ENCODE peak calls at places on chromosome 4, in five cellular contexts. E is GM12878, V is GM12891, W is K562, G is H1. S is an unnamed sample.

GRCh38 chr4:31791666-31792065 is 1071.5 kb downstream of the PCDH7 start:
- DNase-seq in E (no peak), V (no peak), W (no peak), G (no peak), S (no peak)

GRCh38 chr4:185304944-185305690 is 90.6 kb downstream of the LRP2BP start:
- DNase-seq in E (peak), V (peak), W (peak), G (peak), S (no peak)

GRCh38 chr4:120829113-120829831 is 93.3 kb downstream of the PRDM5 start:
- DNase-seq in E (no peak), V (no peak), W (no peak), G (no peak), S (no peak)

GRCh38 chr4:82402196-82402775 is 28.0 kb downstream of the HNRNPDL start:
- DNase-seq in E (no peak), V (no peak), W (no peak), G (no peak), S (no peak)

GRCh38 chr4:145153181-145153903 is 27.0 kb downstream of the OTUD4 start:
- DNase-seq in E (no peak), V (no peak), W (no peak), G (no peak), S (no peak)

GRCh38 chr4:3688018-3688998 is 77.9 kb upstream of the ADRA2C start:
- DNase-seq in E (no peak), V (no peak), W (peak), G (no peak), S (no peak)

GRCh38 chr4:151727365-151727764 is 33.4 kb downstream of the GATB start:
- DNase-seq in E (no peak), V (no peak), W (no peak), G (no peak), S (no peak)

GRCh38 chr4:6121941-6122340 is 78.4 kb downstream of the JAKMIP1 start:
- DNase-seq in E (no peak), V (no peak), W (no peak), G (no peak), S (no peak)

GRCh38 chr4:87044511-87045369 is 109.9 kb downstream of the AFF1 start:
- DNase-seq in E (no peak), V (no peak), W (peak), G (no peak), S (no peak)

GRCh38 chr4:77433102-77433733 is 172.4 kb upstream of the CXCL13 start:
- DNase-seq in E (peak), V (peak), W (peak), G (no peak), S (peak)

GRCh38 chr4:5165419-5166369 is 114.4 kb downstream of the STK32B start:
- DNase-seq in E (no peak), V (no peak), W (no peak), G (no peak), S (no peak)

GRCh38 chr4:161894493-161895167 is 269.2 kb downstream of the FSTL5 start:
- DNase-seq in E (no peak), V (no peak), W (no peak), G (no peak), S (no peak)

GRCh38 chr4:40473578-40474388 is 138.7 kb downstream of the CHRNA9 start:
- DNase-seq in E (peak), V (no peak), W (no peak), G (no peak), S (no peak)

GRCh38 chr4:48653217-48654014 is 126.7 kb downstream of the FRYL start:
- DNase-seq in E (no peak), V (no peak), W (peak), G (no peak), S (no peak)

GRCh38 chr4:148353571-148353970 is 88.6 kb downstream of the NR3C2 start:
- DNase-seq in E (no peak), V (no peak), W (no peak), G (no peak), S (no peak)

GRCh38 chr4:109989044-109989443 is 76.4 kb downstream of the EGF start:
- DNase-seq in E (no peak), V (no peak), W (peak), G (no peak), S (no peak)

GRCh38 chr4:15004701-15005301 is 2.5 kb downstream of the CPEB2 start:
- DNase-seq in E (no peak), V (peak), W (peak), G (no peak), S (peak)

GRCh38 chr4:169252339-169253086 is 18.2 kb downstream of the SH3RF1 start:
- DNase-seq in E (no peak), V (no peak), W (no peak), G (no peak), S (no peak)

GRCh38 chr4:78721739-78722138 is 54.4 kb upstream of the BMP2K start:
- DNase-seq in E (no peak), V (no peak), W (no peak), G (no peak), S (no peak)

GRCh38 chr4:82431026-82431745 is 796 bp downstream of the ENOPH1 start:
- DNase-seq in E (no peak), V (peak), W (peak), G (no peak), S (peak)

GRCh38 chr4:60619531-60620305 is 580.4 kb upstream of the ADGRL3 start:
- DNase-seq in E (no peak), V (no peak), W (no peak), G (no peak), S (no peak)

GRCh38 chr4:80197601-80198444 is 520 bp downstream of the PRDM8 start:
- DNase-seq in E (no peak), V (no peak), W (no peak), G (no peak), S (no peak)

GRCh38 chr4:37392540-37393255 is 148.2 kb downstream of the NWD2 start:
- DNase-seq in E (no peak), V (no peak), W (no peak), G (no peak), S (no peak)

GRCh38 chr4:141912831-141913230 is 276.4 kb downstream of the IL15 start:
- DNase-seq in E (no peak), V (no peak), W (peak), G (no peak), S (no peak)
- TF ChIP-seq POLR2AphosphoS5 in E (no peak), V (no peak), W (peak), G (no peak), S (no peak)

GRCh38 chr4:42074294-42074693 is 78.2 kb downstream of the BEND4 start:
- DNase-seq in E (no peak), V (no peak), W (no peak), G (no peak), S (no peak)
- TF ChIP-seq TAF1 in E (no peak), V (no peak), W (no peak), G (no peak), S (no peak)

GRCh38 chr4:57554693-57555092 is 444.5 kb upstream of the IGFBP7 start:
- DNase-seq in E (no peak), V (no peak), W (no peak), G (no peak), S (no peak)
- TF ChIP-seq POLR2A in E (no peak), V (no peak), W (no peak), G (no peak), S (no peak)

DNA sequence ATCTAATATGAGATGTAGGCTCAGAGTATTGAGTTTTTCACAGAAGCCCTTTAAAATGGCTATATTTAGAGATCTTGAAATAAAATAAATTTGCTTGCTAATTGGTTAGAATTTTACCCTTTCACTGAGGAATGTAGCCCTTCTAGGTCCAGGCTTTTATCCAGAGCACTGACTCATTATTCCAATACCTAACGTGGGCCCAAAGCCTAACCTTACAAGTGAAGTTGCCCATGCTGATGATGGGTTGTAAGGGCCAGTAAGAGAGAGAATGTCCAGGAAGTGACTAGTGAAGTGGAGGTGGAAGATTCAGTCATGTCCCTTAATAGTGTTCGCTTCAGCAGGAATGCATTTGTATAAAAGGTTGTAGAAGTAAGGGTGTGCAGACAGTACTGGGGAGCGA is 155.9 kb downstream of the STIM2 start:
- DNase-seq in E (no peak), V (no peak), W (no peak), G (no peak), S (no peak)
- TF ChIP-seq POLR2AphosphoS5 in E (no peak), V (no peak), W (no peak), G (no peak), S (no peak)

S was measured in GM12892.